ENCODE peak calls at places on chromosomes 13 and 19, in six cellular contexts. O is lower lobe of right lung; U is RWPE1; J is HCT116; T is activated T-cell treated with anti-CD3 and anti-CD28 coated beads, Interleukin-2, amount 50 U/mL, for 72 hours; S is NCI-H1105. B is an unnamed sample.

GRCh38 chr13:67120872-67121531 is 109.1 kb downstream of the PCDH9 start:
- DNase-seq in J (no peak), S (no peak), O (no peak), U (no peak), T (no peak), B (no peak)

GRCh38 chr13:99495478-99496321 is 5.6 kb upstream of the TM9SF2 start:
- DNase-seq in J (no peak), S (no peak), U (no peak), O (no peak), T (no peak), B (no peak)

GRCh38 chr19:27894906-27895754 is 1317.8 kb downstream of the UQCRFS1 start:
- DNase-seq in U (no peak), O (no peak), S (no peak), J (no peak), T (no peak), B (no peak)

GRCh38 chr19:17376935-17377600 is at the start of gene PLVAP:
- DNase-seq in O (peak; percentile 50), J (no peak), S (no peak), U (no peak), T (no peak), B (no peak)

GRCh38 chr19:2207991-2208860 is 27.9 kb downstream of the PLEKHJ1 start:
- DNase-seq in S (no peak), T (peak; percentile 28), U (no peak), O (no peak), J (no peak), B (no peak)

GRCh38 chr19:29329460-29330134 is 116.6 kb upstream of the UQCRFS1 start:
- DNase-seq in T (no peak), O (no peak), S (no peak), U (no peak), J (no peak), B (no peak)

GRCh38 chr13:21005193-21005592 is 56.2 kb downstream of the LATS2 start:
- DNase-seq in S (no peak), O (no peak), U (no peak), T (no peak), J (no peak), B (no peak)

GRCh38 chr13:94674609-94675348 is 37.6 kb downstream of the SOX21 start:
- DNase-seq in U (peak; percentile 48), J (peak; percentile 54), O (no peak), S (peak; percentile 37), T (peak; percentile 58), B (peak; percentile 23)

GRCh38 chr13:58855283-58855682 is 1223.7 kb downstream of the PCDH17 start:
- DNase-seq in J (no peak), T (no peak), U (peak; percentile 1), O (no peak), S (no peak), B (no peak)

GRCh38 chr13:112693831-112694497 is 4.1 kb downstream of the ATP11A start:
- DNase-seq in T (no peak), O (peak; percentile 70), S (no peak), U (no peak), J (no peak), B (peak; percentile 83)

GRCh38 chr19:3606690-3607289 is at the start of gene TBXA2R:
- DNase-seq in S (no peak), J (peak; percentile 19), T (peak; percentile 77), U (no peak), O (peak; percentile 75), B (peak; percentile 96)

GRCh38 chr19:28836366-28836765 is 376.6 kb downstream of the UQCRFS1 start:
- DNase-seq in O (no peak), J (no peak), T (no peak), S (no peak), U (no peak), B (no peak)

GRCh38 chr19:47296036-47296435 is 13.6 kb upstream of the C5AR1 start:
- DNase-seq in O (peak; percentile 65), U (peak; percentile 74), J (peak; percentile 79), S (peak; percentile 82), T (peak; percentile 81), B (peak; percentile 33)

GRCh38 chr13:59094149-59094548 is 1069.6 kb downstream of the DIAPH3 start:
- DNase-seq in J (no peak), U (peak; percentile 18), T (no peak), O (no peak), S (no peak), B (no peak)

GRCh38 chr19:33175886-33176669 is 18.1 kb upstream of the LRP3 start:
- DNase-seq in U (peak; percentile 30), O (no peak), J (no peak), T (no peak), S (no peak), B (no peak)

GRCh38 chr13:22278336-22278929 is 607.6 kb downstream of the FGF9 start:
- DNase-seq in S (peak; percentile 13), J (peak; percentile 34), U (peak; percentile 2), T (peak; percentile 57), O (no peak), B (no peak)

GRCh38 chr13:64688893-64689677 is 2541.1 kb downstream of the PCDH9 start:
- DNase-seq in O (no peak), J (no peak), S (no peak), T (no peak), U (peak; percentile 16), B (no peak)

GRCh38 chr19:39131255-39131755 is 5.7 kb downstream of the PAK4 start:
- DNase-seq in J (no peak), O (no peak), S (no peak), T (no peak), U (no peak), B (no peak)

GRCh38 chr13:50928609-50929274 is 19.2 kb downstream of the RNASEH2B start:
- DNase-seq in U (no peak), T (no peak), S (no peak), J (no peak), O (no peak), B (no peak)

GRCh38 chr13:107625648-107626047 is 589.7 kb downstream of the LIG4 start:
- DNase-seq in O (no peak), J (no peak), T (no peak), U (no peak), S (no peak), B (no peak)

GRCh38 chr19:6056282-6056741 is 54.0 kb downstream of the RFX2 start:
- DNase-seq in S (no peak), U (no peak), J (no peak), T (no peak), O (no peak), B (no peak)

GRCh38 chr13:112983428-112984196 is 14.6 kb downstream of the MCF2L start:
- DNase-seq in T (no peak), U (no peak), O (no peak), S (no peak), J (no peak), B (no peak)

GRCh38 chr13:84645196-84646071 is 763.2 kb upstream of the SLITRK1 start:
- DNase-seq in J (no peak), T (no peak), S (no peak), O (no peak), U (no peak), B (no peak)

GRCh38 chr13:40377783-40378182 is 288.7 kb downstream of the FOXO1 start:
- DNase-seq in J (no peak), S (no peak), T (peak; percentile 49), O (no peak), U (no peak), B (no peak)

GRCh38 chr19:2949939-2950285 is 5.1 kb upstream of the ZNF77 start:
- DNase-seq in U (peak; percentile 25), T (no peak), S (no peak), O (no peak), J (no peak), B (peak; percentile 45)

GRCh38 chr13:67228031-67228430 is 2.1 kb downstream of the PCDH9 start:
- DNase-seq in O (no peak), S (no peak), T (no peak), J (no peak), U (no peak), B (no peak)

GRCh38 chr19:48443731-48444128 is 2.1 kb upstream of the GRWD1 start:
- DNase-seq in S (no peak), O (no peak), J (no peak), U (no peak), T (no peak), B (no peak)

GRCh38 chr19:13401388-13401787 is 104.9 kb downstream of the CACNA1A start:
- DNase-seq in U (peak; percentile 42), T (no peak), O (no peak), J (peak; percentile 48), S (no peak), B (peak; percentile 46)

GRCh38 chr19:49567722-49568454 is 12.5 kb downstream of the NOSIP start:
- DNase-seq in T (peak; percentile 63), S (no peak), U (no peak), J (no peak), O (no peak), B (no peak)

B was measured in H54.